ENCODE peak calls at places on chromosomes 12 and 14, in eight cellular contexts. L is HCT116, O is breast epithelium, P is uterus, U is ovary, N is heart left ventricle, H is Peyer's patch, C is A549. X is an unnamed sample.

GRCh38 chr12:53067074-53067992 is 11.9 kb downstream of the SPRYD3 start:
- DNase-seq in L (no peak), O (no peak), P (no peak), U (peak), N (no peak), H (no peak), C (no peak), X (no peak)

GRCh38 chr14:99415496-99416281 is 65.0 kb downstream of the SETD3 start:
- DNase-seq in L (peak), O (no peak), P (no peak), U (no peak), N (peak), H (peak), C (peak), X (peak)

GRCh38 chr14:72291908-72292688 is 359.9 kb downstream of the RGS6 start:
- DNase-seq in L (peak), O (no peak), P (no peak), U (no peak), N (peak), H (no peak), C (peak), X (peak)

GRCh38 chr12:114655934-114656697 is 27.9 kb downstream of the TBX3 start:
- DNase-seq in L (peak), O (no peak), P (peak), U (peak), N (no peak), H (no peak), C (peak), X (no peak)

GRCh38 chr14:37985826-37986470 is 221.8 kb upstream of the SSTR1 start:
- DNase-seq in L (peak), O (no peak), P (no peak), U (no peak), N (peak), H (no peak), C (no peak), X (peak)

GRCh38 chr12:72471806-72472205 is 199.6 kb downstream of the TRHDE start:
- DNase-seq in L (no peak), O (no peak), P (no peak), U (no peak), N (no peak), H (no peak), C (no peak), X (no peak)

GRCh38 chr14:102084931-102085330 is 1.9 kb downstream of the HSP90AA1 start:
- DNase-seq in L (no peak), O (no peak), P (no peak), U (no peak), N (no peak), H (no peak), C (no peak), X (peak)

GRCh38 chr14:34450542-34450915 is 11.5 kb downstream of the SPTSSA start:
- DNase-seq in L (no peak), O (no peak), P (no peak), U (no peak), N (no peak), H (no peak), C (no peak), X (no peak)

GRCh38 chr12:5227722-5228274 is 184.1 kb downstream of the KCNA5 start:
- DNase-seq in L (no peak), O (no peak), P (no peak), U (no peak), N (peak), H (no peak), C (no peak), X (no peak)

GRCh38 chr14:21029917-21030316 is at the start of gene TPPP2:
- DNase-seq in L (no peak), O (no peak), P (no peak), U (no peak), N (no peak), H (no peak), C (no peak), X (no peak)

GRCh38 chr12:28267920-28268680 is 77.8 kb downstream of the CCDC91 start:
- DNase-seq in L (no peak), O (no peak), P (no peak), U (no peak), N (no peak), H (no peak), C (no peak), X (no peak)

GRCh38 chr14:36773558-36773957 is 111.9 kb downstream of the PAX9 start:
- DNase-seq in L (no peak), O (no peak), P (no peak), U (no peak), N (no peak), H (no peak), C (no peak), X (no peak)

GRCh38 chr14:96167224-96168148 is 37.2 kb upstream of the BDKRB2 start:
- DNase-seq in L (no peak), O (no peak), P (no peak), U (no peak), N (no peak), H (no peak), C (peak), X (no peak)

GRCh38 chr12:1595026-1595561 is 713 bp upstream of the FBXL14 start:
- DNase-seq in L (no peak), O (no peak), P (no peak), U (no peak), N (no peak), H (no peak), C (no peak), X (peak)

GRCh38 chr12:26471560-26471959 is 276.2 kb downstream of the SSPN start:
- DNase-seq in L (no peak), O (no peak), P (no peak), U (no peak), N (no peak), H (peak), C (no peak), X (no peak)

GRCh38 chr14:92615451-92615850 is 101.9 kb downstream of the RIN3 start:
- DNase-seq in L (no peak), O (no peak), P (no peak), U (no peak), N (no peak), H (peak), C (no peak), X (no peak)

GRCh38 chr12:82608706-82609105 is 78.0 kb upstream of the TMTC2 start:
- DNase-seq in L (no peak), O (no peak), P (no peak), U (no peak), N (no peak), H (no peak), C (no peak), X (no peak)

GRCh38 chr14:68250950-68251765 is 431.6 kb downstream of the RAD51B start:
- DNase-seq in L (no peak), O (no peak), P (no peak), U (no peak), N (no peak), H (no peak), C (no peak), X (no peak)

GRCh38 chr12:98416845-98417244 is 98.5 kb upstream of the TMPO start:
- DNase-seq in L (no peak), O (no peak), P (no peak), U (no peak), N (no peak), H (no peak), C (peak), X (peak)

GRCh38 chr12:46373303-46374182 is 970 bp upstream of the SLC38A2 start:
- DNase-seq in L (no peak), O (peak), P (peak), U (peak), N (peak), H (peak), C (peak), X (peak)

GRCh38 chr12:12443482-12443881 is 86.6 kb downstream of the BORCS5 start:
- DNase-seq in L (no peak), O (no peak), P (peak), U (peak), N (peak), H (no peak), C (no peak), X (no peak)

GRCh38 chr14:74595006-74595735 is 16.9 kb downstream of the LTBP2 start:
- DNase-seq in L (no peak), O (no peak), P (peak), U (peak), N (peak), H (no peak), C (no peak), X (no peak)

GRCh38 chr14:50667491-50668007 is 557 bp downstream of the SAV1 start:
- DNase-seq in L (no peak), O (peak), P (peak), U (no peak), N (no peak), H (peak), C (no peak), X (no peak)

GRCh38 chr12:52029686-52030085 is 21.6 kb upstream of the NR4A1 start:
- DNase-seq in L (no peak), O (no peak), P (no peak), U (no peak), N (peak), H (no peak), C (peak), X (no peak)

GRCh38 chr12:91952916-91953315 is 192.7 kb downstream of the BTG1 start:
- DNase-seq in L (no peak), O (no peak), P (no peak), U (no peak), N (no peak), H (no peak), C (no peak), X (no peak)

GRCh38 chr12:94832780-94833760 is 170.4 kb downstream of the NDUFA12 start:
- DNase-seq in L (no peak), O (no peak), P (no peak), U (peak), N (no peak), H (no peak), C (no peak), X (no peak)

DNA sequence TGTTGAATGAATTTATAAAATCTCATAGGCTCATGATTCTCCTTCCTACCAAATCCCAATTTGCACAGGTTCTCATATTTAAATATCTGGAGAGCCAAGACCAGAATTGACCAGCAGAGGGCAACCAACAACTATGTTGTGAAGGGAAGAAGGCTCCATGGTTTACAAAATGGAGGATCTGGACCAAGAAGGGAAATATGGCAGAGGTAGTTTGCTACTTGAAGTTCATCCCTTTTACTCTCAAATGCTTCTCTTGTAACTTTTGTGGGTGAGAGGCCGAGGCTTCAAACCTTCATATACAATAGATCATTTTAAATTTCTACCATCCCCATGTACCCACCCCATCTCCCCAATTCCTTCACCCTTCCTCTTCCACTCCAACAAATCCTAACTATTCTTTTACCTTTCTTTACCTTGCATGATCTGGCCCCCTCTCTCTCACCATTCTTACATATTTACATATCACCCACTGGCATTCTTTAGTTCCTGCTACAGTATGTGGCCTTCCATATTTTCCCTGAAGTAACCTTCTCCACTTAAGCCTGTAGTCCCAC is 3.8 kb upstream of the SMARCC2 start:
- DNase-seq in L (peak), O (no peak), P (peak), U (no peak), N (peak), H (peak), C (peak), X (peak)
- TF ChIP-seq POLR2A in L (no peak), O (no peak), P (no peak), U (no peak), N (no peak), H (no peak), C (no peak), X (no peak)

DNA sequence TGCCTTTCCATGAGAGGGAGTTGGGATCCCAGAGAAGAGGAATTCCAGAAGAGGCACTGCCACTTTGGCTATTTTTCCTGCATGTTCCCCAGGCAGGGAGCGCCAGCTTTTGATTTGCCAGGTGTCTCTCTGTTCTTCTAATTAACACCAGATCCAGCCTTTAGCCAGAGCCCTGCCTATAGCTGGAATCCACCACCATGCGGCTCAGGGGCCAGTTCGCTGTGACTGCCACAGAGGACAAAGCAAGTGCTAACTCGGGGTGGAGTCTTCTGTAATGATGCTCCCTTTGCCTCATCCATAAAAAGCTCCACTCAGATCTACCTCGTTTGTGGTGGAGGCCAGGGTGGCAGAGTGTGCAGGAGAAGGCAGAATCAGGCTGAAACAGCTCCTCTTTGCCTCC is 17.9 kb upstream of the CTDSP2 start:
- DNase-seq in L (no peak), O (no peak), P (peak), U (no peak), N (no peak), H (no peak), C (peak), X (no peak)
- TF ChIP-seq POLR2A in L (no peak), O (no peak), P (no peak), U (no peak), N (no peak), H (no peak), C (no peak), X (no peak)

GRCh38 chr12:56299308-56299852 is 750 bp downstream of the CS start:
- DNase-seq in L (no peak), O (no peak), P (no peak), U (no peak), N (no peak), H (no peak), C (no peak), X (peak)

GRCh38 chr12:56299853-56300643 is at the start of gene CS:
- DNase-seq in L (peak), O (peak), P (peak), U (peak), N (peak), H (peak), C (peak), X (peak)

GRCh38 chr12:56304276-56304675 is 4.1 kb upstream of the CS start:
- DNase-seq in L (no peak), O (no peak), P (no peak), U (no peak), N (no peak), H (no peak), C (no peak), X (no peak)

GRCh38 chr12:56298828-56299227 is 1.3 kb downstream of the CS start:
- DNase-seq in L (no peak), O (no peak), P (no peak), U (no peak), N (no peak), H (no peak), C (no peak), X (no peak)

GRCh38 chr12:56300644-56301464 is 724 bp upstream of the CS start:
- DNase-seq in L (no peak), O (no peak), P (no peak), U (no peak), N (no peak), H (no peak), C (no peak), X (peak)
- TF ChIP-seq POLR2A in L (no peak), O (no peak), P (no peak), U (no peak), N (no peak), H (no peak), C (no peak), X (peak)

GRCh38 chr14:67240168-67240932 is 885 bp upstream of the PALS1 start:
- DNase-seq in L (no peak), O (peak), P (peak), U (peak), N (peak), H (peak), C (peak), X (peak)

GRCh38 chr14:67245104-67245503 is 3.9 kb downstream of the PALS1 start:
- DNase-seq in L (no peak), O (no peak), P (no peak), U (no peak), N (no peak), H (no peak), C (no peak), X (no peak)

GRCh38 chr14:67239582-67239981 is 1.7 kb upstream of the PALS1 start:
- DNase-seq in L (no peak), O (no peak), P (no peak), U (no peak), N (no peak), H (no peak), C (no peak), X (no peak)

GRCh38 chr14:67240978-67241415 is 238 bp upstream of the PALS1 start:
- DNase-seq in L (peak), O (peak), P (peak), U (peak), N (peak), H (peak), C (peak), X (peak)

DNA sequence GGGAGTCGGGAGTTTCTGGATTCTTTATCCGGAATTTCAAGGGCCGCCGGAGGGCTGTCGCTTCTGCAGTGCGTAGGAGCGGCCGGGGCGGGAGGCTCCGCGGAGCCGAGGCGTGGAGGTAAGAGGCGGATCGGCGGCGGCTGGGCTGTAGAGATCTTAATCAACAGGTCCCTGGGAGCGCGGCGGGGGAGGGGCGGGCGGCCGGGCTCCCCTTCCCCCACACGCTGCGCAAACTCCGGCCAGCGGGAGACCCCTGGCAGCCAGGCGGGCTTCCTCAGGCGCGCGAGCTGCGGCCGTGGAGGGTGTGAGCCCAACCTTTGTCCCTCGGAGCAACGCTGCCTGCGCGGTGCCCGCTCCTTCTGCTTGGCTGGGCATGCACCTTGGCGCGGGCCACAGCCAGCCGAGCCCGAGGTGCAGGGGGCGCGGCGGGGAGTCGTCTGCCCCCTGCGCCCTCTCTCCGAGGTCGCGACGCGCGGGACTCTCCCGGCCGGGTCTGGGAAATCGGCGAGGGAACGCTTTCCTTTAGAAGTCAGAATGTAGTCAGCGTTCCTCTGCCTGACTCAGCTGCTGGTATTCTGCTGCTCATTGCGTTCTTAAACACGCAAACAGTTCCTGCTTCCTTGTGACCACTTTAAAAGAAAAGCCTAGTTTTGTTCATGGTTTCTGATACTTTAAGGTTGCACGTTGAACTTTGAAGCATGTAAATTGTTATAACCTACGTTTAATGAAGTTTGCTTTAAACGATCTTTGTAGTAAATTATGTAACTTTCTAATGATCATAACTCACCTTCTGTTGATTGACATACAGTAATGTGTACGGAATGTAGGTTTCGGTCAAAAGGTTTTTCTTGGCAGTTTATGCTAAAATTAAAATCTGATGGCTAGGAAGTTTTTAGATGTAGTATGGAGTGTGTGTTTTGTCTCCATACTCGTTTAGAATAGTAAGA is at the start of gene PALS1:
- DNase-seq in L (peak), O (no peak), P (no peak), U (no peak), N (no peak), H (no peak), C (peak), X (no peak)
- TF ChIP-seq POLR2A in L (no peak), O (peak), P (no peak), U (peak), N (no peak), H (no peak), C (no peak), X (peak)

GRCh38 chr12:43835656-43836454 is at the start of gene TMEM117:
- DNase-seq in L (no peak), O (peak), P (peak), U (peak), N (peak), H (peak), C (peak), X (peak)
- TF ChIP-seq POLR2A in L (no peak), O (no peak), P (no peak), U (no peak), N (no peak), H (peak), C (peak), X (peak)

DNA sequence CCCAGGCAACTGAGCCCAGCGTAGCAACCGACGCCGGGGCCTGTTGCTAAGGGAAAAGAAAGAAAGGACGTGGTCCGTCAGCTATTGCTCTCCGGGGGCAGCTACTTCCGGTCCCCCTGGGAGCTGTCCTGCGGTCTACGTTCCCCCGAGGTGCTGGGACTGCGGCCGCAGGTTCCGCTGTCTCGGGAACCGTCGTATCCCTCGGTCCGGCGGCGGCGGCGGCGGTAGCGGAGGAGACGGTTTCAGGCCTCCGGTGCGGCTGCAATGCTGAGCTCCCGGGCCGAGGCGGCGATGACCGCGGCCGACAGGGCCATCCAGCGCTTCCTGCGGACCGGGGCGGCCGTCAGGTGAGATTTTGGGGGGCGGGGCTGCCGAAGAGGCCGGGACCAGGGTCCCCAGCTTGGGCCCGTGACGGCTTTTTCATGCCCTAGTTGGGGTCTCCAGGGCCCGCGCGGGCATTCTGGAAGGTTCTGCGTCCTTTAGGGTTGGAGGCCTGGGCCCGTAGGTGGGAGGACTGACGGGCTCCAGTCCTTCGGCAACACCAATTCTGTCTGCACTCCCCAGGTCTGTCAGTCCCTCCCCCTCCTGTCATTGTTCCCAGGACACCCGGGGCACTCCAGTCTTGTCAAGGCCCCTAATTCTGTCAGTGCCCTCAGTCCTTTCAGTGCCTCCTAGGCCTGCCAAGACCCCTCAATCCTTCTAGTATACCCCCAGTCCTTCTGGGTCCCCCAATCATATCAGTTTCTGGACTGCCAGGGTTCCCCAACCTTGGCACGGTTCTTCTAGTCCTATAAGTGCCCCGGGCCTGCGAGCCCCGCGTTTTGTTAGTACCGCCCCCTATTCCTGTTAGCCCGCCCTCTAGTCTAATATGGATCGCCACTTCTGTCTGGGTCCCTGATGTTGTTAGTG is at the start of gene USP30:
- DNase-seq in L (peak), O (peak), P (peak), U (peak), N (peak), H (peak), C (peak), X (peak)
- TF ChIP-seq POLR2A in L (no peak), O (no peak), P (no peak), U (peak), N (no peak), H (peak), C (no peak), X (peak)

GRCh38 chr12:6871052-6871957 is 1.8 kb downstream of the SPSB2 start:
- DNase-seq in L (peak), O (no peak), P (no peak), U (no peak), N (no peak), H (no peak), C (peak), X (peak)
- TF ChIP-seq POLR2A in L (peak), O (no peak), P (no peak), U (no peak), N (no peak), H (no peak), C (peak), X (peak)

GRCh38 chr12:587132-587531 is 76.1 kb downstream of the NINJ2 start:
- DNase-seq in L (no peak), O (no peak), P (no peak), U (no peak), N (no peak), H (no peak), C (no peak), X (no peak)
- TF ChIP-seq POLR2A in L (no peak), O (no peak), P (no peak), U (no peak), N (no peak), H (no peak), C (no peak), X (peak)

X was measured in erythroblast.